ENCODE peak calls at places on chromosomes 7 and 10, in eight cellular contexts. P is A549, H is transverse colon, F is ovary, C is esophagus squamous epithelium, U is suprapubic skin, D is body of pancreas, L is adrenal gland. Q is an unnamed sample.

GRCh38 chr7:123594813-123595241 is 6.8 kb upstream of the ASB15 start:
- DNase-seq in F (no peak), U (no peak), L (no peak), P (no peak), H (peak; percentile 26), C (no peak), D (no peak), Q (peak; percentile 3)

GRCh38 chr10:21602313-21602712 is 68.3 kb downstream of the MLLT10 start:
- DNase-seq in L (no peak), P (no peak), F (no peak), C (no peak), H (no peak), U (no peak), D (no peak), Q (no peak)

GRCh38 chr7:130529417-130529816 is 37.5 kb downstream of the MEST start:
- DNase-seq in C (no peak), L (no peak), F (no peak), U (no peak), P (no peak), D (no peak), H (no peak), Q (no peak)

GRCh38 chr10:77613476-77614130 is 24.0 kb downstream of the KCNMA1 start:
- DNase-seq in H (no peak), P (no peak), U (no peak), D (no peak), L (no peak), C (no peak), F (no peak), Q (peak; percentile 44)

GRCh38 chr7:68265258-68265657 is 1268.6 kb downstream of the TYW1 start:
- DNase-seq in C (no peak), U (no peak), F (no peak), H (no peak), D (no peak), P (no peak), L (no peak), Q (no peak)

GRCh38 chr7:23001610-23002009 is 12.3 kb downstream of the HYCC1 start:
- DNase-seq in U (no peak), H (no peak), F (no peak), D (no peak), C (no peak), L (no peak), P (no peak), Q (no peak)

GRCh38 chr10:11357361-11357760 is 254.1 kb downstream of the USP6NL start:
- DNase-seq in C (no peak), U (no peak), D (no peak), L (no peak), H (no peak), F (no peak), P (no peak), Q (no peak)

GRCh38 chr10:87734987-87735827 is 75.5 kb downstream of the PAPSS2 start:
- DNase-seq in C (no peak), U (no peak), F (peak; percentile 57), D (peak; percentile 31), L (no peak), P (peak; percentile 50), H (no peak), Q (peak; percentile 50)

GRCh38 chr10:113326160-113327111 is 226.4 kb upstream of the HABP2 start:
- DNase-seq in D (no peak), C (no peak), L (peak; percentile 91), P (peak; percentile 93), F (peak; percentile 46), U (no peak), H (peak; percentile 11), Q (peak; percentile 15)

GRCh38 chr7:79096361-79096805 is 357.1 kb downstream of the MAGI2 start:
- DNase-seq in C (no peak), U (no peak), P (no peak), H (no peak), L (no peak), F (no peak), D (no peak), Q (no peak)

GRCh38 chr7:155816996-155817395 is 4.7 kb upstream of the SHH start:
- DNase-seq in H (no peak), P (no peak), L (no peak), U (no peak), C (no peak), F (no peak), D (no peak), Q (no peak)

GRCh38 chr7:106795171-106795876 is 69.8 kb upstream of the PIK3CG start:
- DNase-seq in L (no peak), H (no peak), D (no peak), P (no peak), U (no peak), C (no peak), F (no peak), Q (peak; percentile 49)

GRCh38 chr7:112997831-112998230 is 88.8 kb downstream of the GPR85 start:
- DNase-seq in H (no peak), D (no peak), U (no peak), F (no peak), C (no peak), P (no peak), L (no peak), Q (no peak)

GRCh38 chr10:88070080-88070880 is 206.9 kb downstream of the PTEN start:
- DNase-seq in D (no peak), C (no peak), H (no peak), P (no peak), F (no peak), U (no peak), L (no peak), Q (no peak)

GRCh38 chr10:61378865-61379264 is 74.3 kb downstream of the TMEM26 start:
- DNase-seq in C (no peak), F (no peak), U (no peak), P (no peak), L (no peak), D (no peak), H (no peak), Q (no peak)

GRCh38 chr7:105896407-105896842 is 20.0 kb upstream of the ATXN7L1 start:
- DNase-seq in H (peak; percentile 59), F (no peak), C (no peak), D (no peak), U (no peak), P (no peak), L (no peak), Q (no peak)

GRCh38 chr10:4451512-4451911 is 374.5 kb upstream of the AKR1E2 start:
- DNase-seq in L (no peak), F (no peak), P (no peak), U (no peak), H (no peak), C (no peak), D (no peak), Q (no peak)

GRCh38 chr10:115390607-115391006 is 297.4 kb downstream of the ATRNL1 start:
- DNase-seq in U (no peak), P (no peak), H (no peak), D (no peak), F (no peak), L (no peak), C (no peak), Q (no peak)

GRCh38 chr7:84232653-84233052 is 38.1 kb upstream of the SEMA3A start:
- DNase-seq in L (no peak), H (no peak), P (no peak), F (no peak), D (no peak), C (no peak), U (no peak), Q (no peak)
- H3K27ac ChIP-seq in L (no peak overlapping the region), H (no peak overlapping the region), P (no peak overlapping the region), F (no peak overlapping the region), D (no peak overlapping the region), C (no peak overlapping the region), U (no peak overlapping the region), Q (no peak overlapping the region)

DNA sequence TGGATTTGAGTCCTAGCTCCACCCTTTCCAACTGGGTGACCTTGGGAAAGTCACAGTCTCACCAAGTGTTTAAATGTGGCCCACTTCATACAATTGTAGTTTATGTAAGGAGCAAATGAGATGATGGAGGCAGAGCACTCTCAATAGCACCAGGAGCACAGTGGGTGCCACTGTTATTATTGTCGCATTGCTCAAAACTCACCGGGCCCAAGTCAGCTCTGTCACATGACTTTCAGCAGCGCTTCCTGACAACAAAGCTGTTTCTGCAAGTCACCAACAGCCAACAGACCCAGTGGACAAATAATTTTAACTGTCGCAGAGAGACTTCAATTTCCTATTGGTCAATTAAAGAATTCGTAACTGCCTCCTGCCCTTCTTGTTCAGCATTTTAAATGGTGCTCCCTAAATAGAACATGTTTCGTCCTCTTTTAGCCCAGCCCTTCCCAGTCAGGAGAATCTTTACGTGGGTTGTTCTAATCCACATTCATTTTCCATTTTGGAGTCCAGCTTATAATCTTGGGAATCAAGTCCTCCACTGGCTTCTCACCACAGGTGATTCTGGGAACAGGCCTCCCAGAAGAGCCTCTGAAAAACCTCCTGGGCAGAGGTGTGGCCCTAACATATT is 415.6 kb upstream of the NPVF start:
- DNase-seq in C (no peak), F (no peak), H (no peak), D (no peak), U (no peak), L (no peak), P (no peak), Q (no peak)
- TF ChIP-seq POLR2A in C (no peak), F (no peak), H (no peak), D (no peak), U (no peak), L (no peak), P (no peak), Q (no peak)

DNA sequence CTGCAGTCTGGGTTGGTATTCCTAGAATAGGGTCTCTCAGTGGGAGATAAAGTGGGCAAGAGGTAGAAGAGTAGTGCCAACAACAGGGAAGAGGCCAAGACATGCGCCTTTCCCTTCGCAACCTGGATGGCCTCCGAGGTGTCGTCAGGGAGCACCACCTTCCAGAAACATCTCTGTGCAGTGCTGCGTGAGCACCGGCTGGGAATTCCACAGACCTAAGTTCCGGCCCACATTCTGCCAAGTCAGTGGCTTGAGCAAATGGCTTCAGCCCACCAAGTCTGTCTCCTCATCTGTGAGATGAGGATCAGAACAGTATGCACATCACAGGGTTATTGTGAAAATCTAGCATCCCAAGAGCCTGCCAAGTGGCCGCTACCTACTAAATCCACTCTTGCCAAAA is 40.6 kb downstream of the CCDC3 start:
- DNase-seq in D (no peak), P (no peak), F (peak; percentile 48), C (no peak), L (no peak), U (no peak), H (no peak), Q (no peak)
- H3K27ac ChIP-seq in D (no peak overlapping the region), P (no peak overlapping the region), F (peak overlapping the region; percentile 7), C (peak overlapping the region; percentile 79), L (peak overlapping the region; percentile 70), U (peak overlapping the region; percentile 32), H (peak overlapping the region; percentile 13), Q (no peak overlapping the region)

DNA sequence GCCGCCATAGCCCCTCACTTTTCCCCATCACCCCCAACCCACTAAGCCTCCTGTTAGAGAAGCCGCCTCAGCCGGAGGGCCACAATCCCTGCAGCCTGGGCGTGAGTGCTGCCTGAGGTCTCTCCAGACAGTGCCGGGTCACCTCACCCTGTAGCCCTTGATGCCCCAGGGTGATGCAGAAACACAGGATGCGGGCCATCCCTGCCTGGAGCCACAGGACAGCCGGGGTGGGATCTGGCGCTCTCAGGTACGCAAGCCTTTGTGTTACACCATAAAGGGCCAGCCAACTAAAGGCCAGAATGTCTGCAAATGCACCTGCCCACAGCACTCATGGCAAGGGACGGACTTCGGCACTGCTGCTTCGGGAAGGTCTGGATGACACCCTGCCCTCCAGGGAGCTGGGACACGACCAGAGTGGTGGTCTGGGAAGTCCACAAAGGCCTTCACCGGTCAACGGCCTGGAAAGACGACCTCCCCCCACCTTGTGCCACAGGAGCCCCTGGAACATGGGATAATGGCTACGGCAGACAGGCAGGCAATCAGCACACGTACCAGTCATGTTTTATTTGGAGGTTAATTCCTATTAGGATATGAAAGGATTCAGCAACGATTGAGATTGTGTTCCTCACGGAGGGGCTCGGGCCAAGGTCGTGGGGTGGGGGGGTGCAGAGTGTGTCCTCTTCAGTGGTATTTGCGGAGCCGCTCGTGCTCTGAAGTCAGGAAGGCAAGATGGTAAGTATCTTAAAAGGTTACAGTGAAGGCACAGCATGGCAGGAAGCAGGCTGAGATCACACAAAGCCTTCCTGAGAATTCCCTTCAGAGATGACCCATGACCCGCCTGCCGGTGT is 8.1 kb downstream of the ATP5MF start:
- DNase-seq in P (no peak), U (no peak), F (no peak), C (no peak), L (no peak), H (no peak), D (no peak), Q (no peak)
- TF ChIP-seq POLR2A in P (no peak), U (no peak), F (no peak), C (no peak), L (no peak), H (no peak), D (no peak), Q (no peak)